ENCODE peak calls at places on chromosomes 1 and 21, in six cellular contexts. Y, W, P, H, T and C are unnamed samples.

GRCh38 chr1:2554621-2555387 is 1.4 kb upstream of the TNFRSF14 start:
- DNase-seq in Y (peak; percentile 55), W (no peak), P (no peak), H (peak; percentile 75), T (no peak), C (no peak)

GRCh38 chr21:34762761-34763160 is 94.0 kb downstream of the CLIC6 start:
- DNase-seq in Y (no peak), W (no peak), P (peak; percentile 75), H (no peak), T (no peak), C (peak; percentile 16)

GRCh38 chr21:37936010-37936785 is 19.9 kb upstream of the KCNJ6 start:
- DNase-seq in Y (no peak), W (no peak), P (no peak), H (no peak), T (no peak), C (no peak)

GRCh38 chr1:14913475-14914155 is 239.9 kb upstream of the TMEM51 start:
- DNase-seq in Y (no peak), W (no peak), P (no peak), H (no peak), T (no peak), C (no peak)

GRCh38 chr21:25191141-25191540 is 416.1 kb downstream of the MRPL39 start:
- DNase-seq in Y (no peak), W (no peak), P (no peak), H (no peak), T (no peak), C (no peak)

GRCh38 chr1:204883405-204883804 is 12.7 kb downstream of the NFASC start:
- DNase-seq in Y (no peak), W (no peak), P (no peak), H (no peak), T (no peak), C (no peak)

GRCh38 chr1:229694053-229694693 is 68.1 kb downstream of the URB2 start:
- DNase-seq in Y (no peak), W (peak; percentile 93), P (peak; percentile 69), H (no peak), T (no peak), C (peak; percentile 77)

GRCh38 chr1:177996957-177997356 is 27.1 kb upstream of the SEC16B start:
- DNase-seq in Y (no peak), W (no peak), P (no peak), H (no peak), T (no peak), C (no peak)

GRCh38 chr1:37513795-37514349 is 694 bp downstream of the MEAF6 start:
- DNase-seq in Y (no peak), W (no peak), P (peak; percentile 28), H (peak; percentile 28), T (no peak), C (peak; percentile 24)

GRCh38 chr1:81574365-81574764 is 226.4 kb upstream of the ADGRL2 start:
- DNase-seq in Y (no peak), W (no peak), P (no peak), H (no peak), T (no peak), C (no peak)

GRCh38 chr1:62384276-62385005 is 52.4 kb upstream of the USP1 start:
- DNase-seq in Y (no peak), W (peak; percentile 89), P (peak; percentile 92), H (no peak), T (peak; percentile 35), C (peak; percentile 86)

GRCh38 chr1:220514256-220514655 is 13.7 kb upstream of the MARK1 start:
- DNase-seq in Y (no peak), W (no peak), P (no peak), H (no peak), T (no peak), C (no peak)

GRCh38 chr1:24281591-24281990 is 37.6 kb upstream of the GRHL3 start:
- DNase-seq in Y (no peak), W (no peak), P (no peak), H (no peak), T (no peak), C (no peak)

GRCh38 chr1:240399381-240399780 is 212.6 kb downstream of the GREM2 start:
- DNase-seq in Y (no peak), W (no peak), P (peak; percentile 80), H (no peak), T (no peak), C (peak; percentile 88)

GRCh38 chr1:101460709-101461108 is 223.9 kb downstream of the S1PR1 start:
- DNase-seq in Y (no peak), W (no peak), P (no peak), H (no peak), T (no peak), C (no peak)

GRCh38 chr1:205973377-205974232 is 29.6 kb downstream of the RAB7B start:
- DNase-seq in Y (no peak), W (no peak), P (no peak), H (no peak), T (no peak), C (no peak)

GRCh38 chr1:185681034-185681633 is 53.1 kb upstream of the HMCN1 start:
- DNase-seq in Y (peak; percentile 6), W (peak; percentile 18), P (peak; percentile 41), H (no peak), T (peak; percentile 43), C (peak; percentile 68)

GRCh38 chr1:75130312-75130677 is 3.9 kb upstream of the LHX8 start:
- DNase-seq in Y (no peak), W (no peak), P (peak; percentile 17), H (no peak), T (no peak), C (no peak)

GRCh38 chr1:85911742-85912141 is 203.5 kb upstream of the ZNHIT6 start:
- DNase-seq in Y (no peak), W (no peak), P (no peak), H (no peak), T (no peak), C (no peak)

GRCh38 chr1:236522937-236523703 is 662 bp upstream of the LGALS8 start:
- DNase-seq in Y (no peak), W (no peak), P (no peak), H (no peak), T (no peak), C (no peak)

GRCh38 chr1:168261390-168261789 is 19.3 kb upstream of the TBX19 start:
- DNase-seq in Y (no peak), W (no peak), P (peak; percentile 74), H (no peak), T (no peak), C (peak; percentile 89)

GRCh38 chr1:230548997-230549396 is 93.3 kb upstream of the COG2 start:
- DNase-seq in Y (no peak), W (no peak), P (no peak), H (no peak), T (no peak), C (no peak)

GRCh38 chr1:31783846-31784245 is 19.7 kb upstream of the ADGRB2 start:
- DNase-seq in Y (no peak), W (no peak), P (no peak), H (no peak), T (no peak), C (no peak)

GRCh38 chr1:15186846-15187151 is 33.3 kb downstream of the TMEM51 start:
- DNase-seq in Y (no peak), W (no peak), P (no peak), H (no peak), T (no peak), C (no peak)

GRCh38 chr1:245962453-245962852 is 544.6 kb downstream of the SMYD3 start:
- DNase-seq in Y (no peak), W (no peak), P (no peak), H (no peak), T (no peak), C (no peak)

GRCh38 chr1:153535664-153536585 is at the start of gene S100A6:
- DNase-seq in Y (no peak), W (no peak), P (peak; percentile 92), H (peak; percentile 86), T (peak; percentile 8), C (peak; percentile 93)

GRCh38 chr1:26785611-26786436 is 1.9 kb upstream of the PIGV start:
- DNase-seq in Y (peak; percentile 66), W (no peak), P (peak; percentile 27), H (no peak), T (no peak), C (peak; percentile 38)

GRCh38 chr1:211381481-211382181 is 55.0 kb downstream of the TRAF5 start:
- DNase-seq in Y (no peak), W (no peak), P (no peak), H (no peak), T (no peak), C (no peak)

GRCh38 chr1:153598309-153599172 is 14.4 kb downstream of the S100A16 start:
- DNase-seq in Y (peak; percentile 91), W (no peak), P (peak; percentile 49), H (no peak), T (no peak), C (peak; percentile 77)

GRCh38 chr1:11729155-11729497 is 6.8 kb upstream of the AGTRAP start:
- DNase-seq in Y (no peak), W (no peak), P (no peak), H (no peak), T (no peak), C (no peak)

GRCh38 chr21:31310750-31311149 is 33.3 kb downstream of the TIAM1 start:
- DNase-seq in Y (no peak), W (no peak), P (no peak), H (no peak), T (no peak), C (no peak)

GRCh38 chr1:183443025-183443424 is 24.8 kb upstream of the NMNAT2 start:
- DNase-seq in Y (no peak), W (peak; percentile 40), P (no peak), H (no peak), T (no peak), C (no peak)

GRCh38 chr1:155776414-155776813 is 80.6 kb downstream of the GON4L start:
- DNase-seq in Y (no peak), W (no peak), P (no peak), H (no peak), T (no peak), C (peak; percentile 25)